ENCODE peak calls at places on chromosome 18, in five cellular contexts. P is left colon; O is activated CD4-positive, alpha-beta memory T cell treated with anti-CD3 and anti-CD28 coated beads, Interleukin-2, amount 10 ng/mL, durations not matched to agents 7 days and 5 days; A is smooth muscle cell of the brain vasculature; B is activated T-helper 1 cell treated with anti-CD3 and anti-CD28 coated beads, Interleukin-2, amount 50 U/mL, for 16 hours. K is an unnamed sample.

GRCh38 chr18:48804856-48805610 is 145.7 kb downstream of the SMAD7 start:
- DNase-seq in B (no peak), O (no peak), A (no peak), P (peak; percentile 21), K (no peak)

GRCh38 chr18:42274488-42275137 is 319.6 kb downstream of the PIK3C3 start:
- DNase-seq in O (no peak), P (no peak), A (no peak), B (no peak), K (no peak)

GRCh38 chr18:80227472-80227871 is 19.8 kb downstream of the PARD6G start:
- DNase-seq in P (no peak), O (no peak), B (no peak), A (no peak), K (no peak)

GRCh38 chr18:62490967-62491366 is 31.9 kb upstream of the ZCCHC2 start:
- DNase-seq in A (no peak), O (no peak), P (no peak), B (no peak), K (no peak)

GRCh38 chr18:51537487-51537886 is 340.0 kb upstream of the MEX3C start:
- DNase-seq in O (peak; percentile 23), B (no peak), A (no peak), P (no peak), K (peak; percentile 30)

GRCh38 chr18:33706391-33706790 is 128.4 kb downstream of the ASXL3 start:
- DNase-seq in O (no peak), P (no peak), B (no peak), A (no peak), K (no peak)

GRCh38 chr18:13254971-13255927 is 36.7 kb downstream of the LDLRAD4 start:
- DNase-seq in P (no peak), O (no peak), A (no peak), B (no peak), K (no peak)

GRCh38 chr18:22900558-22901183 is 32.5 kb upstream of the RBBP8 start:
- DNase-seq in O (no peak), B (no peak), P (no peak), A (no peak), K (no peak)

GRCh38 chr18:2933995-2934394 is 78.9 kb downstream of the LPIN2 start:
- DNase-seq in A (no peak), P (no peak), O (no peak), B (no peak), K (no peak)